ENCODE peak calls at places on chromosome 12, in six cellular contexts. O, Q, K, T, Z and P are unnamed samples.

GRCh38 chr12:29187756-29188155 is 38.7 kb downstream of the FAR2 start:
- DNase-seq in T (no peak), K (no peak), O (no peak), Q (no peak), Z (no peak), P (no peak)

GRCh38 chr12:12975322-12976077 is 23.5 kb upstream of the GPRC5D start:
- DNase-seq in K (no peak), T (peak; percentile 82), O (peak; percentile 45), Q (no peak), Z (no peak), P (peak; percentile 24)

GRCh38 chr12:63308701-63309100 is 157.7 kb upstream of the AVPR1A start:
- DNase-seq in K (no peak), Q (no peak), Z (no peak), T (no peak), O (peak; percentile 27), P (no peak)

GRCh38 chr12:11829764-11830194 is 180.3 kb downstream of the ETV6 start:
- DNase-seq in Q (no peak), Z (no peak), K (no peak), T (no peak), O (no peak), P (no peak)

GRCh38 chr12:120861074-120861795 is 42.9 kb downstream of the SPPL3 start:
- DNase-seq in O (no peak), T (no peak), Q (no peak), Z (no peak), K (no peak), P (no peak)

GRCh38 chr12:113116875-113117274 is 18.7 kb downstream of the RASAL1 start:
- DNase-seq in Z (no peak), K (no peak), Q (no peak), T (peak; percentile 44), O (no peak), P (no peak)

GRCh38 chr12:75528692-75529091 is 17.3 kb upstream of the KRR1 start:
- DNase-seq in T (no peak), Z (no peak), K (no peak), Q (no peak), O (no peak), P (no peak)

GRCh38 chr12:115338566-115339294 is 654.8 kb upstream of the TBX3 start:
- DNase-seq in Q (no peak), Z (no peak), T (no peak), O (no peak), K (no peak), P (no peak)

GRCh38 chr12:2653461-2653965 is 141.3 kb upstream of the FKBP4 start:
- DNase-seq in T (no peak), Q (no peak), O (no peak), Z (no peak), K (no peak), P (no peak)

GRCh38 chr12:57476162-57476992 is 3.3 kb downstream of the ARHGAP9 start:
- DNase-seq in T (peak; percentile 76), Z (no peak), K (no peak), Q (peak; percentile 77), O (no peak), P (no peak)

GRCh38 chr12:49627752-49628360 is 4.5 kb downstream of the PRPF40B start:
- DNase-seq in Z (no peak), T (peak; percentile 93), K (no peak), O (no peak), Q (no peak), P (no peak)

GRCh38 chr12:75909714-75910451 is 121.7 kb downstream of the PHLDA1 start:
- DNase-seq in T (peak; percentile 23), O (no peak), Q (no peak), K (no peak), Z (peak; percentile 74), P (no peak)

GRCh38 chr12:18824287-18824686 is 86.4 kb downstream of the CAPZA3 start:
- DNase-seq in Z (no peak), O (no peak), T (no peak), Q (no peak), K (no peak), P (no peak)